ENCODE peak calls at places on chromosome 15, in five cellular contexts. One of them, this sample, is unnamed.
A peak's percentile ranks its signal among the peaks of the same experiment; 100 is the strongest.

GRCh38 chr15:80175436-80175835 is 22.6 kb downstream of the FAH start:
- DNase-seq in epithelial cell of esophagus: no peak
- DNase-seq in SK-N-SH: no peak
- DNase-seq in astrocyte: no peak
- DNase-seq in AG04450: no peak
- DNase-seq in this sample: no peak

GRCh38 chr15:48927181-48927580 is 36.5 kb downstream of the SHC4 start:
- DNase-seq in epithelial cell of esophagus: no peak
- DNase-seq in SK-N-SH: no peak
- DNase-seq in astrocyte: no peak
- DNase-seq in AG04450: no peak
- DNase-seq in this sample: no peak

GRCh38 chr15:40252438-40253178 is 13.7 kb downstream of the PAK6 start:
- DNase-seq in epithelial cell of esophagus: peak; percentile 55
- DNase-seq in SK-N-SH: peak; percentile 87
- DNase-seq in astrocyte: no peak
- DNase-seq in AG04450: no peak
- DNase-seq in this sample: no peak

GRCh38 chr15:48077785-48078184 is 43.0 kb upstream of the SLC24A5 start:
- DNase-seq in epithelial cell of esophagus: no peak
- DNase-seq in SK-N-SH: no peak
- DNase-seq in astrocyte: no peak
- DNase-seq in AG04450: no peak
- DNase-seq in this sample: no peak

GRCh38 chr15:98745650-98746374 is 97.5 kb downstream of the IGF1R start:
- DNase-seq in epithelial cell of esophagus: peak; percentile 89
- DNase-seq in SK-N-SH: no peak
- DNase-seq in astrocyte: peak; percentile 70
- DNase-seq in AG04450: no peak
- DNase-seq in this sample: no peak

GRCh38 chr15:71748327-71748726 is 62.0 kb upstream of the NR2E3 start:
- DNase-seq in epithelial cell of esophagus: peak; percentile 57
- DNase-seq in SK-N-SH: no peak
- DNase-seq in astrocyte: peak; percentile 84
- DNase-seq in AG04450: no peak
- DNase-seq in this sample: no peak

GRCh38 chr15:100261302-100262240 is 80.2 kb downstream of the ADAMTS17 start:
- DNase-seq in epithelial cell of esophagus: no peak
- DNase-seq in SK-N-SH: no peak
- DNase-seq in astrocyte: no peak
- DNase-seq in AG04450: no peak
- DNase-seq in this sample: no peak

GRCh38 chr15:82128401-82129143 is 82.8 kb upstream of the MEX3B start:
- DNase-seq in epithelial cell of esophagus: no peak
- DNase-seq in SK-N-SH: no peak
- DNase-seq in astrocyte: peak; percentile 45
- DNase-seq in AG04450: no peak
- DNase-seq in this sample: no peak

GRCh38 chr15:78930577-78931388 is 14.1 kb downstream of the CTSH start:
- DNase-seq in epithelial cell of esophagus: peak; percentile 99
- DNase-seq in SK-N-SH: peak; percentile 72
- DNase-seq in astrocyte: peak; percentile 95
- DNase-seq in AG04450: peak; percentile 49
- DNase-seq in this sample: peak; percentile 93

GRCh38 chr15:65326844-65327243 is 22.4 kb downstream of the RNU5B-1 start:
- DNase-seq in epithelial cell of esophagus: no peak
- DNase-seq in SK-N-SH: peak; percentile 45
- DNase-seq in astrocyte: no peak
- DNase-seq in AG04450: no peak
- DNase-seq in this sample: no peak

GRCh38 chr15:45630958-45631691 is 3.7 kb upstream of the SQOR start:
- DNase-seq in epithelial cell of esophagus: peak; percentile 98
- DNase-seq in SK-N-SH: no peak
- DNase-seq in astrocyte: peak; percentile 91
- DNase-seq in AG04450: peak; percentile 68
- DNase-seq in this sample: peak; percentile 94
- H3K4me3 ChIP-seq in epithelial cell of esophagus: peak overlapping the region; percentile 37
- H3K4me3 ChIP-seq in SK-N-SH: no peak overlapping the region
- H3K4me3 ChIP-seq in astrocyte: peak overlapping the region; percentile 46
- H3K4me3 ChIP-seq in AG04450: peak overlapping the region; percentile 27
- H3K4me3 ChIP-seq in this sample: peak overlapping the region; percentile 55

GRCh38 chr15:84749111-84749991 is 959 bp downstream of the ZNF592 start:
- DNase-seq in epithelial cell of esophagus: peak; percentile 34
- DNase-seq in SK-N-SH: peak; percentile 78
- DNase-seq in astrocyte: peak; percentile 18
- DNase-seq in AG04450: no peak
- DNase-seq in this sample: peak; percentile 34

GRCh38 chr15:84747423-84748273 is 744 bp upstream of the ZNF592 start:
- DNase-seq in epithelial cell of esophagus: peak; percentile 73
- DNase-seq in SK-N-SH: no peak
- DNase-seq in astrocyte: peak; percentile 54
- DNase-seq in AG04450: no peak
- DNase-seq in this sample: peak; percentile 60

GRCh38 chr15:84750583-84751092 is 2.2 kb downstream of the ZNF592 start:
- DNase-seq in epithelial cell of esophagus: no peak
- DNase-seq in SK-N-SH: no peak
- DNase-seq in astrocyte: no peak
- DNase-seq in AG04450: no peak
- DNase-seq in this sample: no peak

GRCh38 chr15:84752195-84752594 is 3.8 kb downstream of the ZNF592 start:
- DNase-seq in epithelial cell of esophagus: no peak
- DNase-seq in SK-N-SH: no peak
- DNase-seq in astrocyte: no peak
- DNase-seq in AG04450: no peak
- DNase-seq in this sample: no peak

DNA sequence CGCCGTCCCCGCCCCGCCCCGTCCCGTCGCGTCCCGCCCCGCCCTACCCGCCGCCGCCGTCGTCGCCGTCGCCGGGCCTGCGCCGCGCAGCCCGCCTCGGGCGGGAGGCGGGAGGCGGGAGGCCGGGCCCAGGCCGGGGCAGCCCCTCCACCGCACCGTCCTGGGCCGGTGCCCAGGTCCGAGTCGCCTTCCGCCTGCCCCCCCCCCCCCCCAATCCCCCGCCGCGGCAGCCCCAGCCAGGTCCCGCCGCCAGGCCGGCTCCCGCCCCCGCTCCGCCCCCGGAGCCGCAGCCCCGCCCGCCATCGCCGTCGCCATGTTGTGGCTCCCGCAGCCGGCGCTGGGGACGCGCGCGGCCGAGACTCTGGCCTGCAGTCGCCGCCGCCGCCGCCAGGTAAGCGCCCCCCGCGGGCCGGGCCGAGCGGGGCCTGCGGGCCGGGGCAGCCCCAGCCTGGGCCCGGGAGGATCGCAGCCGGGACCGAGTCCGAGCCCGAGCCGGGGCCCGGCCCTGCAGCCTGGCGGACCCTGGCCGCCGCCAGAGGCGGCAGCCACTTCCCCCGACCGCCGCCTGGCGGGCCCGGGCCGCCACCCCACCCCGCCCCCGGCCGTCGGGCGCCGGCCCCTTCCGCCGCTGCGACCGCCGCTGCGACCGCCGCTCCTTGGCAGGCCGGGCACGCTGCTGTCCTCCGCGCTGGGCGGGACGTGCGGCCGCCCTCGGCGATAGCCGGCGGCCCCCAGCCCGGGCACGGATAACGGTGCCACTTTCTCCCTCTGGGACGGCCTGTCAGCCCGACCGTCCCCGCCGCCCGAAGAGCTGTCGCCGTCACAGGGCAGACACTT is at the start of gene ZNF592:
- DNase-seq in epithelial cell of esophagus: peak; percentile 77
- DNase-seq in SK-N-SH: peak; percentile 92
- DNase-seq in astrocyte: peak; percentile 45
- DNase-seq in AG04450: peak; percentile 26
- DNase-seq in this sample: peak; percentile 69
- TF ChIP-seq CTCF in epithelial cell of esophagus: no peak
- TF ChIP-seq CTCF in SK-N-SH: no peak
- TF ChIP-seq CTCF in astrocyte: no peak
- TF ChIP-seq CTCF in AG04450: no peak
- TF ChIP-seq CTCF in this sample: peak; percentile 21

DNA sequence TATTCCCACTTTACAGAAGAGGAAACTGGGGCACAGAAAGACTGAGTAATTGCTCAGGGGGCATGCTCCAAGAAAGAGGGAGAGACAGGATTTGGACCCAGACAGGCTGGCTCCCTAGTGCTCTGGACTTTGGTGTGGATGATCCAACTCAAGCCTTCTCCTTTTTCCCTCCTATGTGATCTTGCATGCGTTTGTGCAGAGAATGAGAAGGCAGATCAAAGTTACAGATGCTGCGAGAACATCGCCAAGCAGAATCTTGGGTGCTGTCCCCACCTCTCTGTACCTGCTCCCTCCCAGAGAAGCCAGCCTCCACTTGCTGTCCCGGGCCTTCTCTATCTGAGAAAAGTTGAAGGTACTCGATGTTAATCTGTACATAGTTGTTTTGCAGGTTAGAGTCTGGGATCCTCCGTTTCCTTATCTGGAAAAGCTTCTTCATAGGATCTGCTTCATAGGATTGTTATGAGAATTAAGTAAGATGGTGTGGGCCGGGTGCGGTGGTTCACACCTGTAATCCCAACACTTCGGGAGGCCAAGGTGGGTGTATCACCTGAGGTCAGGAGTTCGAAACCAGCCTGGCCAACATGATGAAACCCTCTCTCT is 10.2 kb downstream of the GNB5 start:
- DNase-seq in epithelial cell of esophagus: no peak
- DNase-seq in SK-N-SH: no peak
- DNase-seq in astrocyte: no peak
- DNase-seq in AG04450: no peak
- DNase-seq in this sample: no peak
- H3K4me3 ChIP-seq in epithelial cell of esophagus: no peak overlapping the region
- H3K4me3 ChIP-seq in SK-N-SH: no peak overlapping the region
- H3K4me3 ChIP-seq in astrocyte: peak overlapping the region; percentile 76
- H3K4me3 ChIP-seq in AG04450: no peak overlapping the region
- H3K4me3 ChIP-seq in this sample: no peak overlapping the region

DNA sequence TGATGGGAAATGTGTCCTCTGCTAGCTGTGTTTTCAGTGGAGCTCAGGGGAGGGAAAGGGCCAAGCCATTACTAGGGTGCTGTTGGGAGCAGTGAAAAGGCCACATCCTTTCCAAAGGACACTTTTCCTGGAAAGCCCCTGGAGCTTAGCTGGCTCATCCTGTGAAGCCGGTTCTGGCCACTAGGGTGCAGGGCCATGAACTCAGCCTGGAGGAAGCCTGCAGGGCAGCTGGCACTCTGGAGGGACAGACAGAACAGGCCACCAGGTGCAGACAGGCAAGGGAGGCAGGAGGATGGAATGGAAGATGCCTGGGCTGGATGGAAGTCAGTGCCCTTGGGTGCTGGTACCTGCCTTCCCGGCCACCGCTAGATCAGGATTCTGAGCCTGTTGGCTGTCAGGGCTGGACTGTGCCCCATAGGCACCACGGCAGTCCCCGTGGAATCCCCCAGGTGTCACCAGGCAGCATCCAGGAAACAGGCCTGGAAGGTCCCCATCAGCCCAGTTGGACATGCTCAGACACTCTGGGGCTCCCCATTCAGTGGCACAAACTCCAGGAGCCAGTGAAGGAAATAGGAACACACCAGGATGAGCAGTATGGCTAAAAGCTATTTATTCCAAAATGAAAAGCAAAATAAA is 76.2 kb upstream of the C2CD4B start:
- DNase-seq in epithelial cell of esophagus: peak; percentile 8
- DNase-seq in SK-N-SH: no peak
- DNase-seq in astrocyte: no peak
- DNase-seq in AG04450: no peak
- DNase-seq in this sample: no peak
- TF ChIP-seq CTCF in epithelial cell of esophagus: peak; percentile 15
- TF ChIP-seq CTCF in SK-N-SH: peak; percentile 34
- TF ChIP-seq CTCF in astrocyte: peak; percentile 2
- TF ChIP-seq CTCF in AG04450: peak; percentile 36
- TF ChIP-seq CTCF in this sample: peak; percentile 26

GRCh38 chr15:60118564-60119080 is 114.5 kb downstream of the FOXB1 start:
- DNase-seq in epithelial cell of esophagus: no peak
- DNase-seq in SK-N-SH: no peak
- DNase-seq in astrocyte: no peak
- DNase-seq in AG04450: no peak
- DNase-seq in this sample: no peak
- H3K4me3 ChIP-seq in epithelial cell of esophagus: no peak overlapping the region
- H3K4me3 ChIP-seq in SK-N-SH: no peak overlapping the region
- H3K4me3 ChIP-seq in astrocyte: no peak overlapping the region
- H3K4me3 ChIP-seq in AG04450: no peak overlapping the region
- H3K4me3 ChIP-seq in this sample: no peak overlapping the region

GRCh38 chr15:46786886-46787285 is 930.4 kb upstream of the SEMA6D start:
- DNase-seq in epithelial cell of esophagus: no peak
- DNase-seq in SK-N-SH: no peak
- DNase-seq in astrocyte: no peak
- DNase-seq in AG04450: no peak
- DNase-seq in this sample: no peak
- TF ChIP-seq CTCF in epithelial cell of esophagus: no peak
- TF ChIP-seq CTCF in SK-N-SH: no peak
- TF ChIP-seq CTCF in astrocyte: no peak
- TF ChIP-seq CTCF in AG04450: no peak
- TF ChIP-seq CTCF in this sample: no peak

DNA sequence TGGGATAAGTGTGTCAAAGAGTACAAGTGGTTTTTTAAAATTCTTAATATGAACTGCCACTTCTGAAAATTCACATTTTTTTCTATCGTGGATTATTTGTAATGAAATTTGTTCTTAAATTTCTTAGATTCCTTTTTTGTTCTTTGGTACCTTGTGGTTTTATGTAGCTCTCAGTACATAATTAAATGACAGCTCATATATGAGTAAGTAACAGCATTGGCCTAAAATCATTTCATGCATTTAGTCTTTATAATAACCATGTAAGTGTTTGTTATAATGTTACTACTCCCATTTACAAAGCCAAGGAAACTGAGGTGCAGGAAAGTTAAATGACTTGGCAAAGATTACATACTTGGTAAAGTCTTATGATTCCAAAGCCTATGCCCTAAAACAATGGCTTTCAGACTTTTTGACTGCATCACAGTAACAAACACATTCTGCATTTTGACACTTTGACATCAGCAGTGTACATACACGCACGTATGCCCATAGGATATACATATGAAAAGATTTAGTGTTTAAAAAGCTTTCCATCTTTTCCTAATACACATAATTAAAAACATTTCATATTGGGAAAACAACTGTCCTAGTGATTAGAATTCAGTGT is 14.9 kb downstream of the SPRED1 start:
- DNase-seq in epithelial cell of esophagus: no peak
- DNase-seq in SK-N-SH: no peak
- DNase-seq in astrocyte: peak; percentile 56
- DNase-seq in AG04450: no peak
- DNase-seq in this sample: no peak
- H3K4me3 ChIP-seq in epithelial cell of esophagus: no peak overlapping the region
- H3K4me3 ChIP-seq in SK-N-SH: no peak overlapping the region
- H3K4me3 ChIP-seq in astrocyte: no peak overlapping the region
- H3K4me3 ChIP-seq in AG04450: no peak overlapping the region
- H3K4me3 ChIP-seq in this sample: no peak overlapping the region

DNA sequence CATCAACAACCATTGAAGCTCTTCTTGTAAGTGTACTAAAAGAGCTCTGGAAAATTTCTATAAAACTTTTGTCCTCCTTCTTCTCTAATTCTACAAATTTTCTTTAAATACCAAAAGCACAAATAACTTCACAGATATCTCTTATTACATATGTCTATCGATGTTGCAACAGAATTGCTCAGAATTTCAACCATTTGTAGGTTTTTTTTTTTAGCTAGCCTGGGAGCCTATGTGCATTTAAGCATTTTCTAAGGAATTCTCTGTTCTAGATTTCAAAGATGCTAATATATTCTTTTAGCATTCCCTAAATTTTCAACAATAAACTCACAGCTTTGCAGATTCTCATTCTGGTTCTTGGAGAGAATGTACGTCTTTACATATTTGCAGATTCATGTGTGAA is 774.3 kb upstream of the NR2F2 start:
- DNase-seq in epithelial cell of esophagus: no peak
- DNase-seq in SK-N-SH: no peak
- DNase-seq in astrocyte: no peak
- DNase-seq in AG04450: no peak
- DNase-seq in this sample: peak; percentile 40
- TF ChIP-seq CTCF in epithelial cell of esophagus: no peak
- TF ChIP-seq CTCF in SK-N-SH: no peak
- TF ChIP-seq CTCF in astrocyte: no peak
- TF ChIP-seq CTCF in AG04450: no peak
- TF ChIP-seq CTCF in this sample: no peak

This sample was measured in fibroblast of the aortic adventitia.